ENCODE peak calls at places on chromosomes 6 and 20, in nine cellular contexts. V is stimulated activated CD8-positive, alpha-beta memory T cell treated with anti-CD3 and anti-CD28 coated beads, Interleukin-12 subunit alpha, Interleukin-12 subunit beta, amount 100 ng/mL, for 4 hours; Q is HT1080; F is upper lobe of right lung; O is ecto neural progenitor cell; X is amniotic epithelial cell; G is caudate nucleus; A is activated naive CD4-positive, alpha-beta T cell treated with anti-CD3 and anti-CD28 coated beads, Interleukin-2, amount 50 U/mL, for 16 hours; U is A549. Z is an unnamed sample.
A peak's percentile ranks its signal among the peaks of the same experiment; 100 is the strongest.

GRCh38 chr6:166999145-166999844 is at the start of gene CEP43:
- DNase-seq in O (peak; percentile 98), A (peak; percentile 84), V (peak; percentile 91), U (peak; percentile 66), Q (peak; percentile 92), F (peak; percentile 97), G (peak; percentile 86), X (peak; percentile 90), Z (peak; percentile 85)

GRCh38 chr20:62426678-62427077 is 661 bp downstream of the RBBP8NL start:
- DNase-seq in G (no peak), F (peak; percentile 75), V (no peak), A (no peak), O (no peak), X (no peak), Q (no peak), U (no peak), Z (no peak)

GRCh38 chr6:12359051-12359450 is 68.9 kb downstream of the EDN1 start:
- DNase-seq in O (no peak), V (no peak), F (no peak), X (no peak), G (no peak), U (no peak), A (no peak), Q (no peak), Z (no peak)

GRCh38 chr6:166988674-166989201 is 10.5 kb upstream of the CEP43 start:
- DNase-seq in U (no peak), X (peak; percentile 41), A (no peak), F (no peak), G (no peak), O (no peak), V (no peak), Q (no peak), Z (no peak)

GRCh38 chr6:42523158-42523814 is 40.5 kb upstream of the UBR2 start:
- DNase-seq in U (no peak), F (no peak), O (no peak), Q (peak; percentile 27), G (no peak), X (no peak), A (no peak), V (no peak), Z (no peak)

GRCh38 chr6:145012039-145012662 is 723.2 kb downstream of the EPM2A start:
- DNase-seq in V (no peak), O (no peak), F (no peak), U (no peak), A (no peak), X (peak; percentile 75), G (no peak), Q (peak; percentile 48), Z (no peak)

GRCh38 chr6:10465633-10466499 is 51.0 kb upstream of the TFAP2A start:
- DNase-seq in U (peak; percentile 33), F (no peak), G (no peak), V (no peak), A (no peak), X (peak; percentile 64), Q (peak; percentile 18), O (peak; percentile 73), Z (no peak)

GRCh38 chr6:42960243-42961019 is at the start of gene GNMT:
- DNase-seq in F (peak; percentile 92), X (no peak), V (no peak), A (peak; percentile 40), Q (no peak), O (peak; percentile 78), G (no peak), U (no peak), Z (peak; percentile 64)

GRCh38 chr6:160519603-160520042 is 144.5 kb downstream of the LPA start:
- DNase-seq in O (no peak), U (peak; percentile 11), Q (peak; percentile 77), X (peak; percentile 34), F (no peak), V (no peak), G (no peak), A (no peak), Z (no peak)

GRCh38 chr20:21522479-21523397 is 8.9 kb upstream of the NKX2-2 start:
- DNase-seq in G (no peak), Q (no peak), V (no peak), X (no peak), U (no peak), F (no peak), O (peak; percentile 64), A (no peak), Z (peak; percentile 57)

GRCh38 chr6:118559659-118560058 is 11.6 kb downstream of the PLN start:
- DNase-seq in F (no peak), U (no peak), X (no peak), O (no peak), V (no peak), Q (no peak), A (no peak), G (no peak), Z (no peak)

GRCh38 chr20:38238834-38239233 is 21.7 kb downstream of the KIAA1755 start:
- DNase-seq in A (no peak), X (no peak), U (no peak), O (no peak), V (no peak), Q (no peak), F (no peak), G (no peak), Z (no peak)

GRCh38 chr6:56156643-56157042 is 90.7 kb downstream of the COL21A1 start:
- DNase-seq in F (no peak), A (no peak), O (no peak), G (no peak), V (no peak), Q (peak; percentile 86), U (no peak), X (peak; percentile 64), Z (no peak)

GRCh38 chr20:23320317-23320716 is 30.3 kb upstream of the NXT1 start:
- DNase-seq in U (peak; percentile 64), V (no peak), A (no peak), O (no peak), X (peak; percentile 51), F (no peak), G (no peak), Q (no peak), Z (no peak)

GRCh38 chr6:126199482-126199881 is 140.4 kb upstream of the CENPW start:
- DNase-seq in Q (no peak), U (no peak), V (no peak), O (no peak), A (no peak), G (no peak), X (no peak), F (no peak), Z (no peak)

GRCh38 chr20:58839474-58839874 is 11.2 kb downstream of the GNAS-AS1 start:
- DNase-seq in X (peak; percentile 19), Q (no peak), O (peak; percentile 72), A (peak; percentile 58), U (peak; percentile 57), G (no peak), F (no peak), V (no peak), Z (peak; percentile 69)

GRCh38 chr6:29926795-29927427 is 15.4 kb upstream of the HLA-A start:
- DNase-seq in G (no peak), V (peak; percentile 54), U (peak; percentile 9), F (peak; percentile 91), X (peak; percentile 74), O (peak; percentile 56), Q (no peak), A (peak; percentile 81), Z (no peak)

GRCh38 chr6:27754408-27754782 is 157.8 kb downstream of the OR2B2 start:
- DNase-seq in Q (no peak), A (no peak), G (no peak), O (no peak), X (no peak), F (no peak), V (no peak), U (no peak), Z (no peak)

GRCh38 chr6:16361861-16362260 is 123.5 kb downstream of the GMPR start:
- DNase-seq in A (no peak), U (no peak), Q (no peak), V (no peak), G (no peak), X (no peak), O (no peak), F (no peak), Z (no peak)

GRCh38 chr20:59495894-59496510 is 108.3 kb upstream of the PHACTR3 start:
- DNase-seq in F (peak; percentile 83), Q (peak; percentile 44), V (peak; percentile 14), X (peak; percentile 41), U (peak; percentile 71), O (peak; percentile 86), G (peak; percentile 17), A (peak; percentile 72), Z (peak; percentile 60)

GRCh38 chr20:62387993-62388635 is 1.2 kb downstream of the RPS21 start:
- DNase-seq in U (no peak), Q (peak; percentile 58), G (no peak), X (no peak), F (no peak), O (no peak), V (no peak), A (no peak), Z (no peak)

GRCh38 chr20:52446421-52447231 is 255.0 kb upstream of the ZFP64 start:
- DNase-seq in X (peak; percentile 97), V (no peak), A (no peak), U (no peak), G (no peak), Q (peak; percentile 56), F (no peak), O (no peak), Z (no peak)

GRCh38 chr6:25360611-25361010 is 81.4 kb downstream of the CARMIL1 start:
- DNase-seq in X (peak; percentile 72), V (no peak), A (no peak), G (no peak), Q (peak; percentile 28), O (no peak), F (no peak), U (no peak), Z (no peak)

GRCh38 chr6:75526502-75527127 is 33.0 kb upstream of the FILIP1 start:
- DNase-seq in V (no peak), U (peak; percentile 21), F (no peak), O (peak; percentile 49), A (peak; percentile 54), Q (peak; percentile 47), X (peak; percentile 75), G (no peak), Z (peak; percentile 42)

GRCh38 chr6:107561325-107561724 is 71.4 kb downstream of the SOBP start:
- DNase-seq in U (no peak), A (no peak), X (no peak), Q (no peak), O (no peak), G (no peak), V (no peak), F (no peak), Z (no peak)

GRCh38 chr6:12892201-12892600 is 175.6 kb downstream of the PHACTR1 start:
- DNase-seq in X (no peak), O (no peak), A (no peak), F (no peak), Q (no peak), G (no peak), U (no peak), V (no peak), Z (no peak)

GRCh38 chr6:122736166-122736565 is 43.4 kb upstream of the FABP7 start:
- DNase-seq in F (no peak), G (no peak), Q (no peak), U (no peak), A (no peak), O (no peak), V (no peak), X (no peak), Z (no peak)